ENCODE peak calls at places on chromosome 5, in eight cellular contexts. O is T follicular helper cell; D is NCI-H748 treated with DMSO at 0.1 percent for 48 hours; R is GM03348; Q is head of caudate nucleus; G is stimulated activated CD8-positive, alpha-beta memory T cell treated with anti-CD3 and anti-CD28 coated beads, Interleukin-12 subunit alpha, Interleukin-12 subunit beta, amount 100 ng/mL, for 1 hour; I is OCI-LY7; M is neuronal stem cell. V is an unnamed sample.

GRCh38 chr5:135058326-135058725 is 24.3 kb upstream of the PITX1 start:
- DNase-seq in Q (no peak), O (no peak), R (no peak), M (no peak), G (no peak), D (no peak), I (no peak), V (peak; percentile 72)

GRCh38 chr5:88883566-88884434 is 816 bp upstream of the MEF2C start:
- DNase-seq in O (no peak), I (peak; percentile 53), Q (peak; percentile 74), M (no peak), G (no peak), D (peak; percentile 80), R (peak; percentile 81), V (peak; percentile 74)

GRCh38 chr5:91378683-91379601 is 4.2 kb downstream of the ARRDC3 start:
- DNase-seq in M (no peak), G (no peak), R (no peak), O (no peak), I (peak; percentile 16), D (no peak), Q (no peak), V (no peak)

GRCh38 chr5:150574818-150575537 is 65.5 kb upstream of the SYNPO start:
- DNase-seq in M (no peak), R (peak; percentile 37), G (no peak), I (no peak), O (no peak), D (no peak), Q (no peak), V (no peak)

GRCh38 chr5:153352685-153353219 is 137.7 kb upstream of the GRIA1 start:
- DNase-seq in D (no peak), R (no peak), G (no peak), M (no peak), Q (peak; percentile 69), O (no peak), I (no peak), V (no peak)

GRCh38 chr5:76547242-76547890 is 75.8 kb downstream of the F2RL2 start:
- DNase-seq in Q (no peak), D (no peak), R (no peak), M (no peak), I (peak; percentile 78), G (peak; percentile 23), O (peak; percentile 24), V (no peak)

GRCh38 chr5:33588654-33589372 is 148.0 kb downstream of the TARS1 start:
- DNase-seq in Q (no peak), D (no peak), O (no peak), M (no peak), G (peak; percentile 11), R (no peak), I (peak; percentile 27), V (peak; percentile 78)

GRCh38 chr5:91875133-91875779 is 492.1 kb upstream of the ARRDC3 start:
- DNase-seq in I (no peak), R (no peak), Q (no peak), G (no peak), O (no peak), D (peak; percentile 39), M (no peak), V (no peak)

GRCh38 chr5:130720355-130720754 is 444.7 kb downstream of the HINT1 start:
- DNase-seq in R (peak; percentile 16), M (peak; percentile 53), Q (no peak), I (peak; percentile 12), D (peak; percentile 53), G (no peak), O (no peak), V (peak; percentile 39)

GRCh38 chr5:181246276-181247050 is 2.8 kb upstream of the RACK1 start:
- DNase-seq in D (no peak), I (peak; percentile 78), O (peak; percentile 56), R (peak; percentile 97), G (peak; percentile 59), Q (peak; percentile 93), M (peak; percentile 68), V (peak; percentile 93)

GRCh38 chr5:57259704-57260103 is 85.8 kb downstream of the GPBP1 start:
- DNase-seq in Q (no peak), I (no peak), G (no peak), M (no peak), O (no peak), R (no peak), D (no peak), V (no peak)

GRCh38 chr5:163379298-163380155 is 57.9 kb upstream of the CCNG1 start:
- DNase-seq in M (no peak), O (no peak), D (no peak), Q (no peak), I (no peak), R (peak; percentile 56), G (no peak), V (peak; percentile 88)

GRCh38 chr5:178221203-178221771 is 11.3 kb downstream of the PHYKPL start:
- DNase-seq in M (no peak), I (no peak), G (no peak), D (no peak), Q (no peak), R (no peak), O (no peak), V (no peak)

GRCh38 chr5:36770125-36770524 is 106.4 kb upstream of the NIPBL start:
- DNase-seq in M (no peak), D (no peak), R (no peak), O (no peak), Q (no peak), G (no peak), I (no peak), V (no peak)

GRCh38 chr5:135265497-135266300 is 133.3 kb downstream of the MACROH2A1 start:
- DNase-seq in I (no peak), M (no peak), D (no peak), G (no peak), O (no peak), R (no peak), Q (no peak), V (no peak)

GRCh38 chr5:166561759-166562158 is 1729.7 kb upstream of the WWC1 start:
- DNase-seq in M (no peak), G (no peak), D (no peak), R (no peak), O (no peak), I (no peak), Q (no peak), V (no peak)

GRCh38 chr5:73213566-73213998 is 40.6 kb downstream of the TMEM174 start:
- DNase-seq in M (no peak), D (no peak), R (peak; percentile 57), I (no peak), G (no peak), Q (no peak), O (no peak), V (no peak)

GRCh38 chr5:74673011-74673790 is 11.8 kb upstream of the HEXB start:
- DNase-seq in M (no peak), G (no peak), Q (peak; percentile 75), I (peak; percentile 28), O (no peak), D (peak; percentile 62), R (peak; percentile 64), V (no peak)

GRCh38 chr5:62558941-62559340 is 19.7 kb upstream of the LRRC70 start:
- DNase-seq in G (no peak), O (no peak), I (no peak), D (no peak), Q (no peak), R (no peak), M (no peak), V (no peak)

GRCh38 chr5:140336388-140336787 is 10.0 kb downstream of the HBEGF start:
- DNase-seq in O (no peak), M (no peak), D (no peak), I (no peak), R (no peak), Q (no peak), G (no peak), V (no peak)

GRCh38 chr5:33091571-33092363 is 349.0 kb upstream of the TARS1 start:
- DNase-seq in Q (no peak), R (peak; percentile 51), I (no peak), O (no peak), D (no peak), G (no peak), M (no peak), V (no peak)

GRCh38 chr5:155148694-155149093 is 135.1 kb downstream of the KIF4B start:
- DNase-seq in I (no peak), G (no peak), D (no peak), O (no peak), Q (no peak), M (no peak), R (no peak), V (no peak)

GRCh38 chr5:95358858-95359257 is 32.3 kb upstream of the FAM81B start:
- DNase-seq in O (no peak), I (no peak), Q (no peak), D (no peak), M (no peak), G (no peak), R (no peak), V (no peak)

GRCh38 chr5:41793156-41793770 is 77.0 kb downstream of the OXCT1 start:
- DNase-seq in O (no peak), R (peak; percentile 10), D (peak; percentile 98), Q (no peak), M (no peak), G (no peak), I (no peak), V (peak; percentile 39)

GRCh38 chr5:180817847-180818246 is 15.2 kb upstream of the MGAT1 start:
- DNase-seq in I (peak; percentile 55), G (no peak), D (no peak), Q (no peak), M (no peak), O (no peak), R (no peak), V (no peak)

GRCh38 chr5:62931081-62931480 is 352.5 kb downstream of the LRRC70 start:
- DNase-seq in O (no peak), D (no peak), Q (no peak), M (no peak), G (no peak), R (no peak), I (no peak), V (no peak)

GRCh38 chr5:554284-554988 is 30.2 kb upstream of the SLC9A3 start:
- DNase-seq in M (no peak), G (no peak), R (no peak), I (no peak), Q (no peak), D (no peak), O (no peak), V (no peak)

GRCh38 chr5:172044631-172045314 is 38.3 kb upstream of the FBXW11 start:
- DNase-seq in G (no peak), R (no peak), Q (no peak), O (no peak), M (no peak), D (no peak), I (no peak), V (no peak)

GRCh38 chr5:56506586-56506985 is 273.5 kb upstream of the ANKRD55 start:
- DNase-seq in M (no peak), Q (no peak), D (no peak), G (no peak), R (no peak), O (no peak), I (no peak), V (no peak)

GRCh38 chr5:131983244-131983771 is 28.1 kb downstream of the ACSL6 start:
- DNase-seq in M (no peak), R (no peak), G (no peak), D (no peak), Q (no peak), O (no peak), I (no peak), V (no peak)

GRCh38 chr5:34849253-34849652 is 10.3 kb downstream of the TTC23L start:
- DNase-seq in R (no peak), D (no peak), Q (no peak), M (no peak), O (no peak), G (no peak), I (no peak), V (no peak)

GRCh38 chr5:154970759-154971158 is 29.9 kb downstream of the MRPL22 start:
- DNase-seq in D (no peak), G (no peak), O (no peak), I (no peak), Q (no peak), R (peak; percentile 16), M (no peak), V (no peak)

GRCh38 chr5:2417301-2417700 is 334.2 kb downstream of the IRX2 start:
- DNase-seq in M (no peak), I (no peak), D (no peak), O (no peak), G (no peak), Q (no peak), R (no peak), V (no peak)

GRCh38 chr5:126449751-126450271 is 26.6 kb downstream of the GRAMD2B start:
- DNase-seq in Q (no peak), D (no peak), R (peak; percentile 31), G (peak; percentile 21), I (no peak), O (peak; percentile 37), M (no peak), V (no peak)